ENCODE peak calls at places on chromosomes 11 and 22, in seven cellular contexts. S is A549; A is CD8-positive, alpha-beta memory T cell; Z is ovary; I is body of pancreas; F is H9; C is psoas muscle. B is an unnamed sample.

GRCh38 chr11:69905611-69906452 is 86.6 kb upstream of the FGF3 start:
- DNase-seq in S (no peak), I (no peak), F (no peak), Z (no peak), A (no peak), C (peak; percentile 32), B (no peak)

GRCh38 chr11:5690736-5691135 is 1.1 kb downstream of the TRIM22 start:
- DNase-seq in C (no peak), I (no peak), A (no peak), Z (peak; percentile 56), S (no peak), F (no peak), B (peak; percentile 7)

GRCh38 chr11:64611961-64612646 is 21.1 kb downstream of the SLC22A12 start:
- DNase-seq in I (no peak), C (no peak), S (no peak), Z (no peak), F (no peak), A (no peak), B (no peak)

GRCh38 chr22:24271406-24271760 is 752 bp downstream of the SPECC1L start:
- DNase-seq in A (no peak), C (peak; percentile 60), Z (peak; percentile 64), F (no peak), I (peak; percentile 30), S (peak; percentile 6), B (peak; percentile 36)

GRCh38 chr11:117986981-117987495 is 844 bp downstream of the IL10RA start:
- DNase-seq in S (no peak), I (no peak), Z (no peak), A (peak; percentile 74), F (no peak), C (no peak), B (no peak)

GRCh38 chr11:12213920-12214319 is 103.5 kb downstream of the MICAL2 start:
- DNase-seq in S (no peak), F (no peak), I (no peak), C (no peak), Z (no peak), A (no peak), B (no peak)

GRCh38 chr11:124276081-124276480 is 19.9 kb downstream of the OR8G5 start:
- DNase-seq in A (no peak), S (no peak), I (no peak), F (no peak), C (no peak), Z (no peak), B (no peak)

GRCh38 chr11:35174666-35175065 is 35.7 kb downstream of the CD44 start:
- DNase-seq in S (no peak), Z (no peak), F (no peak), A (no peak), I (no peak), C (no peak), B (no peak)

GRCh38 chr11:64643258-64643881 is 52.4 kb downstream of the SLC22A12 start:
- DNase-seq in I (peak; percentile 27), S (no peak), F (peak; percentile 77), C (no peak), Z (peak; percentile 70), A (no peak), B (no peak)

GRCh38 chr11:96318399-96318798 is 24.6 kb downstream of the MAML2 start:
- DNase-seq in F (no peak), Z (no peak), I (no peak), C (no peak), S (no peak), A (no peak), B (no peak)

GRCh38 chr11:67119577-67120391 is 721 bp downstream of the KDM2A start:
- DNase-seq in Z (peak; percentile 49), A (peak; percentile 16), S (peak; percentile 19), C (peak; percentile 65), I (peak; percentile 20), F (no peak), B (no peak)

GRCh38 chr11:12288212-12288933 is 89.0 kb upstream of the PARVA start:
- DNase-seq in C (peak; percentile 86), S (peak; percentile 90), F (peak; percentile 89), I (peak; percentile 77), A (peak; percentile 12), Z (peak; percentile 87), B (peak; percentile 37)

GRCh38 chr11:58067685-58068084 is 36.9 kb downstream of the OR6Q1 start:
- DNase-seq in Z (no peak), F (no peak), I (no peak), A (no peak), S (no peak), C (no peak), B (peak; percentile 37)

GRCh38 chr11:94494200-94494545 is 389 bp downstream of the ANKRD49 start:
- DNase-seq in I (no peak), A (no peak), S (no peak), Z (no peak), C (no peak), F (no peak), B (no peak)

GRCh38 chr11:73281796-73282660 is 9.9 kb downstream of the P2RY6 start:
- DNase-seq in A (no peak), I (no peak), Z (no peak), F (no peak), S (no peak), C (no peak), B (no peak)

GRCh38 chr22:31241200-31241599 is 29.1 kb downstream of the LIMK2 start:
- DNase-seq in F (no peak), I (no peak), S (no peak), Z (no peak), C (no peak), A (no peak), B (no peak)

GRCh38 chr11:124915541-124916369 is 3.3 kb upstream of the HEPN1 start:
- DNase-seq in S (no peak), Z (no peak), A (no peak), I (no peak), C (no peak), F (no peak), B (no peak)

GRCh38 chr11:5736396-5736795 is at the start of gene OR56B1:
- DNase-seq in F (no peak), I (no peak), Z (no peak), C (no peak), A (no peak), S (peak; percentile 8), B (peak; percentile 58)

GRCh38 chr11:57662893-57663292 is 5.0 kb upstream of the ZDHHC5 start:
- DNase-seq in F (no peak), S (peak; percentile 49), Z (no peak), A (no peak), I (no peak), C (no peak), B (no peak)

GRCh38 chr11:1111545-1112212 is 37.0 kb downstream of the MUC2 start:
- DNase-seq in Z (no peak), C (peak; percentile 32), I (peak; percentile 6), F (no peak), S (no peak), A (no peak), B (no peak)

GRCh38 chr11:27390959-27391326 is 27.9 kb upstream of the CCDC34 start:
- DNase-seq in F (no peak), C (no peak), I (no peak), S (no peak), A (no peak), Z (no peak), B (no peak)

GRCh38 chr11:79437981-79438630 is 2.7 kb downstream of the TENM4 start:
- DNase-seq in I (no peak), Z (peak; percentile 67), S (no peak), A (no peak), F (peak; percentile 61), C (peak; percentile 46), B (peak; percentile 78)

GRCh38 chr11:79439430-79439892 is 1.4 kb downstream of the TENM4 start:
- DNase-seq in Z (peak; percentile 63), S (no peak), I (no peak), C (no peak), A (no peak), F (no peak), B (no peak)

GRCh38 chr11:79438631-79439429 is 2.0 kb downstream of the TENM4 start:
- DNase-seq in F (peak; percentile 54), S (no peak), I (peak; percentile 24), C (peak; percentile 48), Z (peak; percentile 65), A (no peak), B (no peak)

GRCh38 chr11:79437274-79437980 is 3.4 kb downstream of the TENM4 start:
- DNase-seq in I (peak; percentile 52), A (no peak), F (peak; percentile 82), Z (peak; percentile 91), S (no peak), C (peak; percentile 76), B (peak; percentile 58)

DNA sequence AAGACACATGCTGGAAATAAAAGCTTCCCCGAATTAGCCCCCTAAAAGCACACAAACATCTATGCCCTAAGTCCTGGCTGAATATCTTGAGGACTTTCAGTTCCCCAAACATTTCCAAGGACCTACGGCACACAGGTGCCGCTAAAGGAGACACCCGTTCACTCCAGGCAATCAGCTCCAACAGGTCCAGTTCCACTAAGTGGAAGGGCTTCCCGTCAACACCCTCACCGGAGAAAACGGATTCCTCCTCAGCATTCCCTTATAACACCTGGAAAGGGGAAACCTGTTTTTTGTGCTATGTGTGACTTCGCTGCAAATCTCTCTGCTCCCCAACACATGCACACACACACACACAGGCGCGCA is 3.9 kb downstream of the TENM4 start:
- DNase-seq in S (no peak), A (no peak), C (no peak), F (peak; percentile 35), I (no peak), Z (no peak), B (no peak)
- H3K4me1 ChIP-seq in S (peaks cover 27% of the 10 kb centered on the region), A (no peaks in the 10 kb centered on the region), C (peaks cover 18% of the 10 kb centered on the region), F (peaks cover 10% of the 10 kb centered on the region), I (peaks cover 48% of the 10 kb centered on the region), Z (peaks cover 9% of the 10 kb centered on the region), B (peaks cover 21% of the 10 kb centered on the region)

GRCh38 chr11:72138821-72139390 is 3.4 kb downstream of the FOLR3 start:
- DNase-seq in I (peak; percentile 15), F (no peak), C (no peak), S (no peak), Z (no peak), A (no peak), B (no peak)
- H3K4me1 ChIP-seq in I (peaks cover 2% of the 10 kb centered on the region), F (no peaks in the 10 kb centered on the region), C (no peaks in the 10 kb centered on the region), S (peaks cover 9% of the 10 kb centered on the region), Z (no peaks in the 10 kb centered on the region), A (no peaks in the 10 kb centered on the region), B (peaks cover 25% of the 10 kb centered on the region)

GRCh38 chr22:17191163-17191562 is 28.1 kb downstream of the ADA2 start:
- DNase-seq in C (no peak), F (no peak), A (no peak), Z (no peak), I (no peak), S (no peak), B (no peak)
- H3K4me1 ChIP-seq in C (no peaks in the 10 kb centered on the region), F (no peaks in the 10 kb centered on the region), A (no peaks in the 10 kb centered on the region), Z (no peaks in the 10 kb centered on the region), I (no peaks in the 10 kb centered on the region), S (peaks cover 4% of the 10 kb centered on the region), B (no peaks in the 10 kb centered on the region)

GRCh38 chr11:62546937-62547625 is 475 bp upstream of the AHNAK start:
- DNase-seq in F (no peak), S (peak; percentile 75), Z (peak; percentile 70), I (no peak), A (no peak), C (no peak), B (peak; percentile 78)
- H3K4me1 ChIP-seq in F (no peaks in the 10 kb centered on the region), S (peaks cover 61% of the 10 kb centered on the region), Z (peaks cover 26% of the 10 kb centered on the region), I (peaks cover 99% of the 10 kb centered on the region), A (peaks cover 55% of the 10 kb centered on the region), C (peaks cover 51% of the 10 kb centered on the region), B (peaks cover 17% of the 10 kb centered on the region)

B was measured in foreskin keratinocyte.